ENCODE peak calls at places on chromosomes 7 and 10, in four cellular contexts. J, D, P and M are unnamed samples.

GRCh38 chr10:46318808-46319207 is 32.0 kb downstream of the ANTXRL start:
- DNase-seq in J (no peak), D (no peak), P (no peak), M (no peak)

GRCh38 chr10:47253651-47254375 is 46.2 kb upstream of the GDF10 start:
- DNase-seq in J (no peak), D (no peak), P (no peak), M (no peak)

GRCh38 chr7:30800785-30801252 is 29.6 kb downstream of the MINDY4 start:
- DNase-seq in J (peak), D (peak), P (peak), M (peak)

GRCh38 chr10:122864901-122865300 is 14.5 kb downstream of the FAM24B start:
- DNase-seq in J (no peak), D (no peak), P (no peak), M (peak)

GRCh38 chr7:103129702-103130557 is 19.0 kb downstream of the NAPEPLD start:
- DNase-seq in J (no peak), D (no peak), P (no peak), M (no peak)

GRCh38 chr7:93161181-93161762 is 13.1 kb upstream of the SAMD9L start:
- DNase-seq in J (no peak), D (no peak), P (no peak), M (no peak)

GRCh38 chr10:78320990-78321389 is 287.3 kb downstream of the RPS24 start:
- DNase-seq in J (no peak), D (no peak), P (no peak), M (no peak)

GRCh38 chr10:17562572-17562971 is 54.6 kb downstream of the HACD1 start:
- DNase-seq in J (no peak), D (no peak), P (peak), M (no peak)

GRCh38 chr7:45447296-45447695 is 126.9 kb upstream of the ADCY1 start:
- DNase-seq in J (no peak), D (no peak), P (no peak), M (no peak)

GRCh38 chr7:24992314-24992713 is 12.3 kb upstream of the OSBPL3 start:
- DNase-seq in J (no peak), D (no peak), P (no peak), M (no peak)

GRCh38 chr10:116127296-116127695 is 145.7 kb downstream of the GFRA1 start:
- DNase-seq in J (no peak), D (no peak), P (no peak), M (no peak)

GRCh38 chr10:36023939-36024338 is 381.8 kb upstream of the FZD8 start:
- DNase-seq in J (peak), D (no peak), P (no peak), M (peak)

GRCh38 chr10:11162828-11163599 is 145.3 kb downstream of the CELF2 start:
- DNase-seq in J (no peak), D (peak), P (peak), M (no peak)

GRCh38 chr7:12588259-12588904 is 17.9 kb downstream of the SCIN start:
- DNase-seq in J (no peak), D (no peak), P (peak), M (no peak)

GRCh38 chr10:11638055-11638698 is 26.7 kb upstream of the USP6NL start:
- DNase-seq in J (no peak), D (no peak), P (no peak), M (peak)

GRCh38 chr10:116742367-116743265 is at the start of gene HSPA12A:
- DNase-seq in J (no peak), D (no peak), P (peak), M (peak)

GRCh38 chr10:12834116-12834515 is 167.4 kb downstream of the CCDC3 start:
- DNase-seq in J (no peak), D (no peak), P (no peak), M (no peak)

GRCh38 chr7:11858026-11858425 is 26.0 kb upstream of the THSD7A start:
- DNase-seq in J (no peak), D (no peak), P (no peak), M (no peak)

GRCh38 chr10:125389648-125390047 is 229.3 kb upstream of the CTBP2 start:
- DNase-seq in J (no peak), D (no peak), P (no peak), M (no peak)

GRCh38 chr7:93923291-93923690 is 1.8 kb downstream of the GNG11 start:
- DNase-seq in J (no peak), D (no peak), P (no peak), M (peak)

GRCh38 chr10:62620491-62620890 is 184.0 kb upstream of the ADO start:
- DNase-seq in J (no peak), D (no peak), P (no peak), M (no peak)

GRCh38 chr10:86178401-86179142 is 188.0 kb downstream of the GRID1 start:
- DNase-seq in J (peak), D (no peak), P (peak), M (peak)

GRCh38 chr7:34851431-34851830 is 185.9 kb downstream of the DPY19L1 start:
- DNase-seq in J (no peak), D (no peak), P (no peak), M (no peak)

GRCh38 chr10:113997428-113997827 is 46.2 kb upstream of the ADRB1 start:
- DNase-seq in J (no peak), D (no peak), P (no peak), M (no peak)

GRCh38 chr10:114000461-114000860 is 43.2 kb upstream of the ADRB1 start:
- DNase-seq in J (no peak), D (no peak), P (no peak), M (no peak)

GRCh38 chr10:113999520-113999919 is 44.1 kb upstream of the ADRB1 start:
- DNase-seq in J (no peak), D (no peak), P (no peak), M (no peak)

GRCh38 chr10:114002422-114002821 is 41.2 kb upstream of the ADRB1 start:
- DNase-seq in J (no peak), D (no peak), P (no peak), M (peak)
- TF ChIP-seq CTCF in J (no peak), D (no peak), P (no peak), M (no peak)

GRCh38 chr7:40697653-40698052 is 562.8 kb downstream of the SUGCT start:
- DNase-seq in J (no peak), D (no peak), P (no peak), M (no peak)
- TF ChIP-seq CHD4 in J (no peak), D (no peak), P (no peak), M (no peak)

DNA sequence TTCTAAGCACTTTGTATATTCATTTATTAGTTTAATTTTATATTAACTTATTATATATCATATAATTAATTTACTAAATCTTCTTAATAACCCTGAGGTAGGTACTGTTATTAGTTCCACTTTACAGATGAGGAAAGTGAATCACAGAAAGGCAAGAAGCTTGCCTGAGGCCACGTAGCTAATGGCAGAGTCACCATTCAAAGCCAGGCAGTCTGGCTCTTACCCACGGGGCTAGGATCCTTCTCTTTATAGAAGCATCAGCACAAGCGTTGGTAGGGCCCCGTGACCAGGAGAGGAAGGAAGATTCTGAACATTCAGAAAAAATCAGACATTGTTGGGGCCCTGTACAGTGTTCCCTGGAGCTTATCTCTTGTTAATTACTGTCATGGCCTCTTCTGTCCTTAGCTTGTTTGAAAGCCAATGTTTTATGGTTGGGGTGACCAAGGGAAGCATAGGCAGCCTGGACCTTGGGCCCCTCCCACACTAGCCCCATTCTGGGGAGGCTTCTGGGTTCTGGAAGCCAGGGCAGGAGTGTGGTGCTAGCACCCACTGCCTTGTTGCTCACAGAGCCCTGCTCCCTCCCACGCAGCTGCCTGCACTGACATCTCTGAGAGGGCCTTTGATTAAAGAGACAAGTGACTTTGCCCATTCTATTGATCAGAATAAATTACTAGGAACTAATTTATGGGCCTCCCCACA is 31.1 kb upstream of the SLF2 start:
- DNase-seq in J (no peak), D (no peak), P (no peak), M (no peak)
- TF ChIP-seq CTCF in J (no peak), D (no peak), P (no peak), M (no peak)

DNA sequence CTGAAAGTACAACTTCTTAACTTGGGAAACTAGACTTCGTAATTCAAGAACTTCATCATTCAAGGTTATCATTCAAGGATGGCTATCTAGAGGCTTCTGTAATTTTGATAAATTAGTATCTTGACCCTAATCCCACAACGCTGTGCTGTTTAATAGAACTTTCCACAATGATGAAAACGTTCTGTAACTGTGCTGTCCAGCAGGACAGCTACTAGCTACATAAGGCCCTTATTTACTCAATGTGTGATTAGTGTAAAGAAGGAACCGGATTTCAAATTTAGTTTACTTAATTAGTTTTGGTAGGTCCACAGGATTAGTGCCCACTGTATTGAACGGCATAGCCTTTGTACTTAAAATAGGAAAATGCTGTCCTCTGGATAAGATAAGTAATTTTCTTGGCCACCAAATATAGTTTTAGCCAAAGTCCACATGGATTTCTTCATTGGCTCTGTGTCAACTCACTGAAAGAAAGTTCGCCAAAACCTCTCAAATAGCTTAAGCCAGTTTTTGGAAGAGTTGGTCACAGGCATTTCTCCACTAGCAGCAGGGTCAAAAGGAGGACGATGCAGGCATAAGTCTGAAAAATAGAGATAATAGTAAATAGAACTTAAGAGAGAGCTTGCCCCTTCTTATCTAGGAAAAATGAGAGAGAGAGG is 17.3 kb downstream of the DGKI start:
- DNase-seq in J (no peak), D (no peak), P (no peak), M (no peak)
- TF ChIP-seq CHD4 in J (no peak), D (no peak), P (no peak), M (no peak)

DNA sequence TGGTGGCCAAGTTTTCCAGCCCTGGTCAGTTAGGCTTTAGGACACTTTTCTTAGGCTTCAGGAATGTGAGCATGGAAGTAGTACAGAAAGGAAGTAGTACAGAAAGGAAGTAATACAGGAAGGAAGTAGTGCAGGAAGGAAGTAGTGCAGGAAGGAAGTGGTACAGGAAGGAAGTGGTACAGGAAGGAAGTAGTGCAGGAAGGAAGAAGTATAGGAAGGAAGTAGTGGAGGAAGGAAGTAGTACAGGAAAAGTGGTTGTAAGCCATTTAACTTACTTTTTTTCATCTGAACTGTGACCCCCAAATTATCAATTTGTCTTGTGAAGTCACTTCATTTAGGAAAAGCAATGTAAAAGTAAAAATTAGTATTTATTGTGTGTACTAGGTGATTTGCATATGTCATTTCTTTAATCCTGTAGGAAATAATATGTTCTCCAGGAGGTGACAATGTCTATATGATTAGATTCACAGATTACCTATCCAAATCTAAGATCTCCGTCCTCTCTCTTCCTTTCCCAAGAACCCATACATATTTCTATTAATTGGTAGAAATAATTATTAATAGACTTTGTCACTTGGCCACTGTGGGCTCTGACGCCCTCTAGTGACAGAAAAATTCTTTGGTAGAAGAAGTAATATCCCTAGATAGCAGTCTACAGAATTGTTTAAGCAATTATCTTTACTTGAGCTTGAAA is 3.9 kb upstream of the FAS start:
- DNase-seq in J (peak), D (no peak), P (peak), M (peak)
- TF ChIP-seq CTCF in J (peak), D (peak), P (peak), M (peak)

GRCh38 chr10:24453404-24453830 is 244.5 kb downstream of the KIAA1217 start:
- DNase-seq in J (no peak), D (no peak), P (no peak), M (no peak)

GRCh38 chr10:24453973-24454372 is 245.0 kb downstream of the KIAA1217 start:
- DNase-seq in J (no peak), D (no peak), P (no peak), M (no peak)

GRCh38 chr10:24459836-24460235 is 250.9 kb downstream of the KIAA1217 start:
- DNase-seq in J (no peak), D (no peak), P (no peak), M (no peak)

GRCh38 chr10:24457661-24458318 is 248.9 kb downstream of the KIAA1217 start:
- DNase-seq in J (no peak), D (no peak), P (no peak), M (no peak)

DNA sequence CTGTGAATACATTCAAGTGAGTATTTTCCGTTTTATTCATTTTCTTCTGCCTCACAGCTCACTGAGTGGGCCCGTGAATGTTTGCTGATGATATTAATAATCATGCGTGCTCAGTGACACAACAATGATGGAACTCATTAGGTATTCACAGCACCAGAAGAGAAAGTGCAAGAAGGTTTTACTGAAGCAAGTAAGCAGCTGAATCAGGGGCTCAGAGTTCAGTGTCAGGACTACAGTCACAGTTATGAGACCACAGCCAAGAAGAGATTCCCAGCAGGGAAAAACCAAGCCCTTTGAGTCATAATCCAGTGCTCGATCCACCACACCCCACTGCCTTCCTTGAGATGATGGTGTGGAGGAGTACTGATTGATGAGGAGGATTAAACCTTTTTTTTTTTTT is 247.4 kb downstream of the KIAA1217 start:
- DNase-seq in J (no peak), D (no peak), P (no peak), M (no peak)
- TF ChIP-seq CHD4 in J (no peak), D (no peak), P (no peak), M (no peak)

DNA sequence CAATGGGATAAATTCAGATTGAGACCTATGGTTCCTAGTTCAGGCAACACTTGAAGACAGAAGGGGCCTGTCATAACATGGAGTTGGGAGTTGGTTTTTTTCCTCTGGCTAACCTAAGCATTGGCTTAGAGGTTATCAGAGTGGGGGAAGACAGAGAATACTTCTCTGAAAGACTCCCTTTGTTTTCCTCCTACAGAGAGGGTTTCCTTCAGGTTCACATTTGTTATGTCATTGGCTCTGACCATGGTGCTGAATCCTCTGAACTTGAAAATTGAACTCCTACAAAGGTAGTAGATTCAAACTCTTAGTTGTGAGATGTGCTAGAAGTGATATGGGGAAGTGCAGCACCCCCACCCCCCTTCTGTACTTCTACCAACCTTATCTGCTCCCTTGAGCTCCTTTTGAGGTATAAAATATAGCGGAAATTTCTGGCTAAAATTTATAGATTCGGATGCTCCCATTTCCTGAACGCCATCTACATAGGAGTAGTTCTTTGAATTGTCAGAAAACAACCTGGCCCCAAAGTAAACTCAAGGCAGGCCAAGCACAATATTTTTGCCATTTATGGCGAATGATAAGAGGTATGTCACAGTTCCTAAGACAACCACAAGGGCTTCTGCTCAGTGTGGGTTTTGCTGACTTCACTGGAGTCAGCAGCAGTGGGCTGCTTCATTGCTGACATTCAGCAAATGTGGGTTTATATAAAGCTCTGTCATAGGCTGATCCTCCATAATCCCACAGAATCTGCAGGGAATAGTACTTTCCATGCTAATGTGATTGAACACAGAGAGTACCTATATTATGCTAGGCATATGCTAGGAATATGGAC is 131.6 kb upstream of the KLF14 start:
- DNase-seq in J (no peak), D (no peak), P (peak), M (no peak)
- TF ChIP-seq CTCF in J (no peak), D (no peak), P (no peak), M (no peak)